ENCODE peak calls at places on chromosomes 2 and 18, in five cellular contexts. One of them, this sample, is unnamed.

GRCh38 chr2:112585400-112585799 is 991 bp downstream of the CHCHD5 start:
- DNase-seq in HepG2: no peak
- DNase-seq in HCT116: no peak
- DNase-seq in GM12878: no peak
- DNase-seq in K562: no peak
- DNase-seq in this sample: no peak

GRCh38 chr2:42788-43187 is 3.5 kb downstream of the FAM110C start:
- DNase-seq in HCT116: no peak
- DNase-seq in K562: no peak
- DNase-seq in HepG2: no peak
- DNase-seq in GM12878: no peak
- DNase-seq in this sample: no peak

GRCh38 chr18:50719471-50719987 is 100.3 kb downstream of the MRO start:
- DNase-seq in K562: no peak
- DNase-seq in GM12878: no peak
- DNase-seq in HCT116: no peak
- DNase-seq in HepG2: no peak
- DNase-seq in this sample: no peak

GRCh38 chr2:104878863-104879512 is 25.1 kb downstream of the POU3F3 start:
- DNase-seq in HepG2: no peak
- DNase-seq in K562: no peak
- DNase-seq in GM12878: no peak
- DNase-seq in HCT116: no peak
- DNase-seq in this sample: no peak

GRCh38 chr2:221524158-221524557 is 47.9 kb downstream of the EPHA4 start:
- DNase-seq in K562: no peak
- DNase-seq in HCT116: no peak
- DNase-seq in HepG2: no peak
- DNase-seq in GM12878: no peak
- DNase-seq in this sample: no peak

GRCh38 chr2:206474059-206474458 is 30.7 kb downstream of the ADAM23 start:
- DNase-seq in K562: no peak
- DNase-seq in HCT116: no peak
- DNase-seq in GM12878: no peak
- DNase-seq in HepG2: no peak
- DNase-seq in this sample: no peak

GRCh38 chr2:240596491-240596931 is 10.0 kb downstream of the CAPN10 start:
- DNase-seq in K562: no peak
- DNase-seq in GM12878: no peak
- DNase-seq in HepG2: no peak
- DNase-seq in HCT116: no peak
- DNase-seq in this sample: no peak

GRCh38 chr2:25411281-25411680 is 69.6 kb upstream of the DNMT3A start:
- DNase-seq in HepG2: no peak
- DNase-seq in HCT116: no peak
- DNase-seq in GM12878: no peak
- DNase-seq in K562: no peak
- DNase-seq in this sample: no peak

DNA sequence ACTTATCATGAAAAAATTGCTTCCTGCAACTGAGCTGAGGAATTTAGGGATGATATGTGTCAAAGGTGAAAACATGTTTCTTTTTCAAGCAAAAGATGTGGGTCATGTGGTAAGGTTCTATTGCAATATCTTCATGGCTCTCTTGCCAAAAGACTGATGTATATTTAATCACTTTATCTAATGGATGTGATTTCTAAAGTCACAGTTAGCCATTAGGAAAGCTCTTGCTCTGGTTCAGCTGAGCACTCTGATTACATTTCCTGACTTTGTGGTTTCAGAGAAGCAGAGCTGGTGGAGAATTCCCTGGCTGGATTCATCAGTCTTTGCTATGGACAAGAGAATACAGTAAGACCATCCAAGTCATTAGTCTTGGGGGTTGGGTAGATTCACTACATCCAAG is 24.4 kb downstream of the SCN9A start:
- DNase-seq in HCT116: no peak
- DNase-seq in K562: no peak
- DNase-seq in HepG2: no peak
- DNase-seq in GM12878: no peak
- DNase-seq in this sample: no peak
- TF ChIP-seq SIN3A in HCT116: no peak
- TF ChIP-seq SIN3A in K562: no peak
- TF ChIP-seq SIN3A in HepG2: no peak
- TF ChIP-seq SIN3A in GM12878: no peak
- TF ChIP-seq SIN3A in this sample: no peak

GRCh38 chr2:27582695-27583389 is at the start of gene ZNF512:
- DNase-seq in HepG2: peak
- DNase-seq in GM12878: peak
- DNase-seq in HCT116: peak
- DNase-seq in K562: peak
- DNase-seq in this sample: peak
- TF ChIP-seq POLR2A in HepG2: peak
- TF ChIP-seq POLR2A in GM12878: peak
- TF ChIP-seq POLR2A in HCT116: peak
- TF ChIP-seq POLR2A in K562: peak
- TF ChIP-seq POLR2A in this sample: peak

DNA sequence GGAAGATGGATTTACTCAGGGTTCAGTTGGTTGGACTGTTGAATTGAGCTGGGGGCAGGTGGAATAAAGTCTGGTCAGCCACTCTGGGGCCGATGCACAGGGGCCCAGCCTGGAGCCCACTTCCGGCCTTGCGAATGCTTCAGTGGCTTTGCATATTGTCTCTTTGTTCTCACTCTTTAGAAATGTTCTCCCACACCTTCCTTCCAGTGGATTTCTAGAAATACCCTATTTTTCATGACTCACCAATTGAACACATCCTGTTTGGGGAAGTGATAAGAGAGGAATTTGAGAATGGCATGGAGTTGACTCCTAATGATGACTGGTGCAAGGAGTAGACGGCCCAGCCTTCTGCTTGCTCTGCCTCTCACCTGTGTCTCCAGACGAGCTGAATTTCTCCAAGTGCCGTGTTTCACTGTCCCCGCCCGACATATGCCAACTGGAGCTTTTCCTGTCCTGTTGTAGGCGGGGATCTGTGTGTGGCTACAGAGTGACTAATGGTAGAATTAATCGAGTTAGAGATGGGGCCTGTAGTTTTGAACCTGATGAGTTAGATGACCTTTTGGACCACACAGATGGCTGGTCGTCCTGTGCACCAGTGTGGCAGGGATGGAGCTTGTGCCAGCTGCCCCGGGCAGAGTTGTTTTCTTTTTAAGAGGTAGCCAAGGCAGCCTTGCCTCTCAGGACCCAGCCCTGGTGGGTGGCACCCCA is 28.2 kb downstream of the ASAP2 start:
- DNase-seq in K562: peak
- DNase-seq in HCT116: peak
- DNase-seq in HepG2: peak
- DNase-seq in GM12878: no peak
- DNase-seq in this sample: no peak
- TF ChIP-seq SIN3A in K562: no peak
- TF ChIP-seq SIN3A in HCT116: peak
- TF ChIP-seq SIN3A in HepG2: no peak
- TF ChIP-seq SIN3A in GM12878: no peak
- TF ChIP-seq SIN3A in this sample: no peak

GRCh38 chr2:190880374-190881073 is at the start of gene GLS:
- DNase-seq in K562: peak
- DNase-seq in GM12878: peak
- DNase-seq in HepG2: peak
- DNase-seq in HCT116: peak
- DNase-seq in this sample: peak
- TF ChIP-seq POLR2A in K562: peak
- TF ChIP-seq POLR2A in GM12878: peak
- TF ChIP-seq POLR2A in HepG2: peak
- TF ChIP-seq POLR2A in HCT116: peak
- TF ChIP-seq POLR2A in this sample: peak

GRCh38 chr2:69943000-69943840 is 18.2 kb downstream of the ASPRV1 start:
- DNase-seq in GM12878: no peak
- DNase-seq in K562: no peak
- DNase-seq in HCT116: no peak
- DNase-seq in HepG2: no peak
- DNase-seq in this sample: no peak
- TF ChIP-seq SIN3A in GM12878: no peak
- TF ChIP-seq SIN3A in K562: no peak
- TF ChIP-seq SIN3A in HCT116: no peak
- TF ChIP-seq SIN3A in HepG2: no peak
- TF ChIP-seq SIN3A in this sample: no peak

GRCh38 chr2:219279916-219280516 is 850 bp downstream of the DNAJB2 start:
- DNase-seq in K562: peak
- DNase-seq in HepG2: no peak
- DNase-seq in HCT116: no peak
- DNase-seq in GM12878: peak
- DNase-seq in this sample: no peak
- TF ChIP-seq POLR2A in K562: no peak
- TF ChIP-seq POLR2A in HepG2: no peak
- TF ChIP-seq POLR2A in HCT116: no peak
- TF ChIP-seq POLR2A in GM12878: no peak
- TF ChIP-seq POLR2A in this sample: no peak

GRCh38 chr2:16067037-16067406 is 126.7 kb downstream of the MYCN start:
- DNase-seq in HCT116: no peak
- DNase-seq in GM12878: no peak
- DNase-seq in HepG2: no peak
- DNase-seq in K562: no peak
- DNase-seq in this sample: no peak
- TF ChIP-seq SIN3A in HCT116: no peak
- TF ChIP-seq SIN3A in GM12878: no peak
- TF ChIP-seq SIN3A in HepG2: no peak
- TF ChIP-seq SIN3A in K562: no peak
- TF ChIP-seq SIN3A in this sample: no peak

DNA sequence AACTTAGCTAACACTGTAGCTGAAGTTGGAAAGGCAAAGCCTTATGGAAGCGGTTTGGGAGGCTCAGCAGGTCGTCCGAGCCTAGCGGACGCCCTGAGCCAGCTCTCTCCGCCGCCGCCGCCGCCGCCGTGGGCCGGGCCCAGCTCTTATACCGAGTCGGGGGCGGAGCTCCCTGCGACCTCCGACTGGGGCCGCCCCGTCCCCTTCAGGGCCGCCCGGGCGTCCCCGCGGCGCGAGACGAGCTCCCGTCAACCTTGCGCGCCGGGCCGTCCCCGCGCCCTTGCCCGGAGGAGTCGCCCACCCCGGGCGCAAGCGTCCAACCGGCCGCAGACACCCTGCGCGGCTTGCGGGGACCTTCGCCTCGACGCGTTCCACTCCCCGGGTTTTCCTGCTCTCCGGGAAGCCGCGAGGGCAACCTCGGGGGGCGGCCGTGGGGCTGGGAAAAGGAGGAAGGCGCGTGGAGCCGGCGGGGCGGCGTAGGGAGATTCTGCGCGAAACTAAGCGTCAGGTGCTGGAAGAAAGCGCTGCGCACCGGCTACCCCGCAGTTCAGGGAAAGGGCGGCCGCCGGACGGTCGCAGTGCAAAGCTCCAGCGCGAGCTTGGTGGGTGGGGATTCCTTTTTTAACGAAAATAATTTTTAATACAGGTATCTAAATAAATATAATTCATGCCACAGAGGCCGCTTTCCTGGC is at the start of gene SLC40A1:
- DNase-seq in GM12878: no peak
- DNase-seq in HCT116: no peak
- DNase-seq in K562: peak
- DNase-seq in HepG2: peak
- DNase-seq in this sample: no peak
- TF ChIP-seq POLR2A in GM12878: peak
- TF ChIP-seq POLR2A in HCT116: no peak
- TF ChIP-seq POLR2A in K562: peak
- TF ChIP-seq POLR2A in HepG2: peak
- TF ChIP-seq POLR2A in this sample: no peak

DNA sequence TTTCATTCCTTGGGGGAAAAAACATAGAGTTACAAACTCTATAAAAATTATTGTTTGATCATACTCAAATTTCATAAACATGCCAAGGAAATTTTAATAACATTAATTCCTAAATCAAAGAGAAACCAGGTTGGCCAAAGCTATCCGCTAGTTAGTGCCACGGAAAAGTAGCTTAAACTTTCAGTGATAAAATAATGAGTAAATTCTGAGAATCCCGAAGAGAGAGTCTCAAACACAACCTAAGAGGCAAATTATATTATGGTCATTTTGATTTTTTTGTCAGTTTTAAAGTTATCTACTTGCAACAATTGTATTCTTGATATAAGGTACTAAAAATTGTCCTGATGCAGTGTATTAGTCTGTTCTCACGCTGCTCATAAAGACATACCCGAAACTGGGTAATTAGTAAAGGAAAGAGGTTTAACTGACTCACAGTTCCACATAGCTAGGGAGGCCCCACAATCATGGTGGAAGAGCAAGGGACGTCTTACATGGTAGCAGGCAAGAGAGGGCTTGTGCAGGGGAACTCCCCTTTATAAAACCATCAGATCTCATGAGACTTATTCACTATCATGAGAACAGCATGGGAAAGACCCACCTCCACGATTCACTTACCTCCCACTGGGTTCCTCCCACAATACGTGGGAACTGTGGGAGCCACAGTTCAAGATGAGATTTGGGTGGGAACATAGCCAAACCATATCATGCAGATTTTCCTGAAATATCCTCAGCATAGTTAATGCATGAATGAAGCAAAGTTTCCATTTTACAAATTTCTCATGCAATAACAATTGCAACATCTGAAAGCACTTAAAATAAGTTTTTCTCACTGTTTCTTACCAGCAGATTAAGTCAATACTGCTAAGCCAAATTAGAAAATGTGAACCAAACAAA is 205.9 kb upstream of the STK17B start:
- DNase-seq in HCT116: no peak
- DNase-seq in K562: no peak
- DNase-seq in GM12878: peak
- DNase-seq in HepG2: no peak
- DNase-seq in this sample: no peak
- TF ChIP-seq SIN3A in HCT116: no peak
- TF ChIP-seq SIN3A in K562: no peak
- TF ChIP-seq SIN3A in GM12878: no peak
- TF ChIP-seq SIN3A in HepG2: no peak
- TF ChIP-seq SIN3A in this sample: no peak